ENCODE peak calls at places on chromosomes 7 and 10, in five cellular contexts. Y is CD4-positive, alpha-beta memory T cell; G is testis; O is endothelial cell of umbilical vein; S is GM12865. T is an unnamed sample.

GRCh38 chr10:5544216-5544805 is 19.6 kb downstream of the CALML3 start:
- DNase-seq in Y (no peak), G (no peak), O (no peak), S (no peak), T (no peak)

GRCh38 chr10:1160561-1160961 is 104.4 kb downstream of the WDR37 start:
- DNase-seq in Y (no peak), G (peak), O (no peak), S (no peak), T (no peak)

GRCh38 chr10:79382491-79382941 is 35.2 kb downstream of the PPIF start:
- DNase-seq in Y (no peak), G (no peak), O (no peak), S (no peak), T (no peak)

GRCh38 chr7:141288626-141289025 is 214.8 kb downstream of the TMEM178B start:
- DNase-seq in Y (no peak), G (no peak), O (no peak), S (no peak), T (no peak)

GRCh38 chr10:89563861-89564478 is 28.6 kb upstream of the SLC16A12 start:
- DNase-seq in Y (peak), G (no peak), O (peak), S (peak), T (no peak)

GRCh38 chr7:44045226-44046014 is 918 bp downstream of the DBNL start:
- DNase-seq in Y (no peak), G (no peak), O (no peak), S (no peak), T (no peak)

GRCh38 chr7:51035696-51036095 is 253.0 kb upstream of the GRB10 start:
- DNase-seq in Y (no peak), G (no peak), O (no peak), S (no peak), T (no peak)

GRCh38 chr7:44244282-44244681 is 43.5 kb downstream of the YKT6 start:
- DNase-seq in Y (peak), G (no peak), O (peak), S (peak), T (no peak)

GRCh38 chr10:97426776-97427570 is 982 bp downstream of the PGAM1 start:
- DNase-seq in Y (no peak), G (peak), O (peak), S (peak), T (no peak)

GRCh38 chr7:107506683-107507339 is 37.0 kb downstream of the GPR22 start:
- DNase-seq in Y (no peak), G (no peak), O (peak), S (no peak), T (no peak)

GRCh38 chr10:132526676-132527075 is 10.9 kb upstream of the INPP5A start:
- DNase-seq in Y (no peak), G (no peak), O (no peak), S (no peak), T (peak)

GRCh38 chr10:109668137-109668536 is 255.2 kb downstream of the XPNPEP1 start:
- DNase-seq in Y (no peak), G (no peak), O (no peak), S (no peak), T (no peak)

GRCh38 chr10:13483951-13484350 is 44.9 kb downstream of the BEND7 start:
- DNase-seq in Y (no peak), G (no peak), O (no peak), S (peak), T (no peak)

GRCh38 chr7:81526971-81527370 is 242.9 kb downstream of the HGF start:
- DNase-seq in Y (no peak), G (no peak), O (no peak), S (no peak), T (no peak)

GRCh38 chr7:99929730-99930053 is 272 bp upstream of the GJC3 start:
- DNase-seq in Y (no peak), G (no peak), O (no peak), S (no peak), T (no peak)
- H3K4me3 ChIP-seq in Y (peak), G (no peak), O (no peak), S (no peak), T (no peak)

GRCh38 chr7:97017197-97018125 is 7.2 kb downstream of the DLX5 start:
- DNase-seq in Y (no peak), G (no peak), O (no peak), S (no peak), T (no peak)

GRCh38 chr7:97014145-97014544 is 8.8 kb downstream of the DLX6 start:
- DNase-seq in Y (no peak), G (no peak), O (no peak), S (no peak), T (no peak)

GRCh38 chr7:97015279-97015678 is 9.4 kb downstream of the DLX5 start:
- DNase-seq in Y (no peak), G (no peak), O (no peak), S (no peak), T (no peak)

GRCh38 chr7:97016392-97017196 is 8.0 kb downstream of the DLX5 start:
- DNase-seq in Y (no peak), G (no peak), O (no peak), S (no peak), T (no peak)

GRCh38 chr7:97015787-97016391 is 8.7 kb downstream of the DLX5 start:
- DNase-seq in Y (no peak), G (no peak), O (no peak), S (no peak), T (no peak)
- H3K4me3 ChIP-seq in Y (no peak), G (peak), O (no peak), S (no peak), T (no peak)

DNA sequence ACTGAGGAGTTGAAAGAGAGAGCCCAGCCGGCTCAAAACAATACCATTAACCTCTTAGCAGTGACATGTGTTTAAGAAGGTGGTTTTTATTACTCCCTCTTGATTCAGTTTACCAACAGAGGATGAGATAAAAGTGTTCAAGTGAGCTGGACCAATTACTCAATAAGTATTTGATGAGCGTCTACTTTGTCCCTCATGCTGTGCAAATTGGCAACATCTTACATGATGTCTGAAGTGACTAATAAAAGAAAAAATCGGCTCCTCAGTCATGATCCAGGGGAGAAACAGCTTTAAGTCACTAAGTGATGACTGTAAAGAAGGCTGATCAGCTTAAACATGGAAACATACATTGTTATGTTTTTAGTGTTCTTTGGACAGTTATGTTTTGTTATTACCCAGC is 7.8 kb downstream of the WNT16 start:
- DNase-seq in Y (no peak), G (no peak), O (no peak), S (no peak), T (no peak)
- H3K4me3 ChIP-seq in Y (no peak), G (no peak), O (no peak), S (no peak), T (no peak)

DNA sequence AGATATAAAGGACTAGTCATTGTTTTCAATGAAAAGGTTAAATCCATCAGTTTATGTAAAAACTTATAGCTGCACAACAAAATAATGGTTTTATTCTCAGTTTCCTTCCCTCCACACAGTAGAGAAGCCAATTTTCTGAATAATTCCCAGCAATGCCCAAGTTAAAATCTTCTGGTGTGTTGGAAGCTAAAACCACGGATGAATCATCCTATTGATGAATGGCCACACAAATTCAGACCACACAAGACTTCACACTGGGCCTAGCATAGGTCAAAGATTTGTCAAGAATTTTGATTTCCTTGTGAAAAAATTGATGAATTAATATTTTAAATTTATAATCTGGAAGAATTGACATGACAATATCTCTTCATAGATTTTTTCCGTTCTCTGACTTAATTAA is 617.6 kb downstream of the INHBA start:
- DNase-seq in Y (no peak), G (no peak), O (no peak), S (no peak), T (no peak)
- H3K4me3 ChIP-seq in Y (no peak), G (no peak), O (no peak), S (no peak), T (no peak)